ENCODE peak calls at places on chromosomes 6 and 20, in six cellular contexts. One of them, this sample, is unnamed. For H3K9me3, the result is how much of the 10 kb centered on the place peaks cover.

GRCh38 chr6:30981942-30982772 is 1.4 kb upstream of the MUC21 start:
- DNase-seq in heart right ventricle: no peak
- DNase-seq in Karpas-422: peak
- DNase-seq in PC-3: peak
- DNase-seq in GM12878: no peak
- DNase-seq in GM23248: peak
- DNase-seq in this sample: no peak

GRCh38 chr20:833121-833449 is 430 bp upstream of the FAM110A start:
- DNase-seq in GM23248: peak
- DNase-seq in Karpas-422: peak
- DNase-seq in GM12878: no peak
- DNase-seq in PC-3: peak
- DNase-seq in heart right ventricle: no peak
- DNase-seq in this sample: no peak

GRCh38 chr6:12401200-12401599 is 111.0 kb downstream of the EDN1 start:
- DNase-seq in PC-3: no peak
- DNase-seq in heart right ventricle: no peak
- DNase-seq in Karpas-422: no peak
- DNase-seq in GM12878: no peak
- DNase-seq in GM23248: no peak
- DNase-seq in this sample: no peak

GRCh38 chr6:71321344-71321743 is 32.7 kb downstream of the OGFRL1 start:
- DNase-seq in PC-3: peak
- DNase-seq in heart right ventricle: no peak
- DNase-seq in Karpas-422: no peak
- DNase-seq in GM12878: no peak
- DNase-seq in GM23248: no peak
- DNase-seq in this sample: no peak

GRCh38 chr6:124676033-124676432 is 286.2 kb upstream of the RNF217 start:
- DNase-seq in GM23248: peak
- DNase-seq in PC-3: no peak
- DNase-seq in GM12878: no peak
- DNase-seq in heart right ventricle: no peak
- DNase-seq in Karpas-422: no peak
- DNase-seq in this sample: no peak

GRCh38 chr6:158803733-158804143 is 15.4 kb downstream of the EZR start:
- DNase-seq in PC-3: peak
- DNase-seq in GM12878: no peak
- DNase-seq in Karpas-422: peak
- DNase-seq in heart right ventricle: no peak
- DNase-seq in GM23248: no peak
- DNase-seq in this sample: no peak

GRCh38 chr20:48282591-48283228 is 497.4 kb upstream of the SULF2 start:
- DNase-seq in PC-3: no peak
- DNase-seq in heart right ventricle: no peak
- DNase-seq in GM12878: no peak
- DNase-seq in Karpas-422: peak
- DNase-seq in GM23248: peak
- DNase-seq in this sample: no peak

GRCh38 chr6:169692516-169692915 is 9.3 kb downstream of the WDR27 start:
- DNase-seq in GM23248: no peak
- DNase-seq in heart right ventricle: no peak
- DNase-seq in GM12878: no peak
- DNase-seq in PC-3: no peak
- DNase-seq in Karpas-422: no peak
- DNase-seq in this sample: no peak

GRCh38 chr6:4910060-4910746 is 93.6 kb downstream of the RPP40 start:
- DNase-seq in GM12878: no peak
- DNase-seq in heart right ventricle: no peak
- DNase-seq in Karpas-422: no peak
- DNase-seq in GM23248: no peak
- DNase-seq in PC-3: peak
- DNase-seq in this sample: no peak

GRCh38 chr6:73653571-73654424 is at the start of gene SLC17A5:
- DNase-seq in heart right ventricle: peak
- DNase-seq in GM12878: peak
- DNase-seq in GM23248: peak
- DNase-seq in Karpas-422: peak
- DNase-seq in PC-3: peak
- DNase-seq in this sample: peak

GRCh38 chr20:51525241-51526104 is 17.0 kb downstream of the NFATC2 start:
- DNase-seq in heart right ventricle: no peak
- DNase-seq in GM23248: no peak
- DNase-seq in Karpas-422: no peak
- DNase-seq in PC-3: no peak
- DNase-seq in GM12878: no peak
- DNase-seq in this sample: peak

GRCh38 chr6:92110390-92110789 is 1309.0 kb downstream of the EPHA7 start:
- DNase-seq in GM23248: no peak
- DNase-seq in Karpas-422: no peak
- DNase-seq in PC-3: no peak
- DNase-seq in heart right ventricle: no peak
- DNase-seq in GM12878: no peak
- DNase-seq in this sample: no peak

GRCh38 chr6:159184559-159184958 is 15.4 kb downstream of the FNDC1 start:
- DNase-seq in heart right ventricle: no peak
- DNase-seq in GM23248: peak
- DNase-seq in Karpas-422: no peak
- DNase-seq in PC-3: no peak
- DNase-seq in GM12878: no peak
- DNase-seq in this sample: no peak

GRCh38 chr6:729646-730320 is 36.8 kb upstream of the EXOC2 start:
- DNase-seq in Karpas-422: no peak
- DNase-seq in PC-3: no peak
- DNase-seq in GM12878: no peak
- DNase-seq in heart right ventricle: no peak
- DNase-seq in GM23248: no peak
- DNase-seq in this sample: no peak

GRCh38 chr20:39042279-39043150 is 80.4 kb downstream of the DHX35 start:
- DNase-seq in heart right ventricle: no peak
- DNase-seq in PC-3: no peak
- DNase-seq in Karpas-422: no peak
- DNase-seq in GM23248: peak
- DNase-seq in GM12878: no peak
- DNase-seq in this sample: no peak

GRCh38 chr6:1406306-1407058 is 17.1 kb downstream of the FOXF2 start:
- DNase-seq in PC-3: no peak
- DNase-seq in heart right ventricle: no peak
- DNase-seq in GM12878: no peak
- DNase-seq in GM23248: peak
- DNase-seq in Karpas-422: no peak
- DNase-seq in this sample: no peak

GRCh38 chr6:133817460-133818047 is 71.4 kb upstream of the TCF21 start:
- DNase-seq in Karpas-422: peak
- DNase-seq in PC-3: peak
- DNase-seq in heart right ventricle: no peak
- DNase-seq in GM12878: no peak
- DNase-seq in GM23248: no peak
- DNase-seq in this sample: peak

GRCh38 chr20:18267815-18268214 is 20.5 kb upstream of the ZNF133 start:
- DNase-seq in heart right ventricle: no peak
- DNase-seq in GM12878: no peak
- DNase-seq in PC-3: no peak
- DNase-seq in GM23248: no peak
- DNase-seq in Karpas-422: no peak
- DNase-seq in this sample: no peak

GRCh38 chr6:170227521-170227983 is 63.3 kb downstream of the DLL1 start:
- DNase-seq in heart right ventricle: no peak
- DNase-seq in GM23248: no peak
- DNase-seq in PC-3: peak
- DNase-seq in GM12878: no peak
- DNase-seq in Karpas-422: no peak
- DNase-seq in this sample: no peak

GRCh38 chr6:139423970-139424667 is 49.7 kb upstream of the CITED2 start:
- DNase-seq in Karpas-422: no peak
- DNase-seq in PC-3: no peak
- DNase-seq in heart right ventricle: no peak
- DNase-seq in GM23248: no peak
- DNase-seq in GM12878: no peak
- DNase-seq in this sample: no peak

GRCh38 chr20:44720617-44720993 is 5.4 kb downstream of the CCN5 start:
- DNase-seq in GM12878: no peak
- DNase-seq in Karpas-422: no peak
- DNase-seq in PC-3: peak
- DNase-seq in GM23248: peak
- DNase-seq in heart right ventricle: no peak
- DNase-seq in this sample: no peak

GRCh38 chr6:80209434-80209833 is 103.0 kb downstream of the BCKDHB start:
- DNase-seq in heart right ventricle: no peak
- DNase-seq in PC-3: no peak
- DNase-seq in GM12878: no peak
- DNase-seq in GM23248: no peak
- DNase-seq in Karpas-422: peak
- DNase-seq in this sample: no peak

GRCh38 chr6:32522302-32523047 is 7.6 kb downstream of the HLA-DRB5 start:
- DNase-seq in heart right ventricle: no peak
- DNase-seq in GM12878: no peak
- DNase-seq in Karpas-422: no peak
- DNase-seq in PC-3: no peak
- DNase-seq in GM23248: no peak
- DNase-seq in this sample: no peak

GRCh38 chr20:36878913-36879312 is 3.0 kb downstream of the TLDC2 start:
- DNase-seq in heart right ventricle: no peak
- DNase-seq in GM12878: no peak
- DNase-seq in GM23248: no peak
- DNase-seq in Karpas-422: no peak
- DNase-seq in PC-3: no peak
- DNase-seq in this sample: no peak
- H3K9me3 ChIP-seq in heart right ventricle: under half
- H3K9me3 ChIP-seq in GM12878: under half
- H3K9me3 ChIP-seq in GM23248: under half
- H3K9me3 ChIP-seq in Karpas-422: under half
- H3K9me3 ChIP-seq in PC-3: under half
- H3K9me3 ChIP-seq in this sample: under half

GRCh38 chr6:168274046-168274952 is 45.3 kb downstream of the DACT2 start:
- DNase-seq in PC-3: no peak
- DNase-seq in Karpas-422: no peak
- DNase-seq in heart right ventricle: no peak
- DNase-seq in GM23248: no peak
- DNase-seq in GM12878: no peak
- DNase-seq in this sample: no peak
- H3K9me3 ChIP-seq in PC-3: under half
- H3K9me3 ChIP-seq in Karpas-422: under half
- H3K9me3 ChIP-seq in heart right ventricle: under half
- H3K9me3 ChIP-seq in GM23248: under half
- H3K9me3 ChIP-seq in GM12878: under half
- H3K9me3 ChIP-seq in this sample: under half

DNA sequence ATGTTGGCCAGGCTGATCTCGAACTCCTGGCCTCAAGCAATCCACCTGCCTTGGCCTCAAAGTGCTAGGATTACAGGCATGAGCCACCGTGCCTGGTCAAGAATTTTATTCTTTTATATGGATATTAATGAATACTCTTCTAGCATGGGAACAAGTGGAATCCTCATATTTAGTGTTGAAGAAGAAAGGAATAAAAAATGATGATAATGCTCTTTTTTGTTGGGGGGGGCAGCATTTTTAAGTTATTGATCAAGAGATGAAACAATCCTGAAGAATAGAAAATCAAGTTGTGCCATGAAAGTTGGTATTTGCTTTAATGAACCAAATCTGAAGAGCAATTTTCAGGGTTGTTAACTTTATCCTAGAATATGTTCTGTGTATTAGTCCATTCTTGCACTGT is 6.7 kb upstream of the DNAAF9 start:
- DNase-seq in Karpas-422: no peak
- DNase-seq in GM23248: no peak
- DNase-seq in PC-3: no peak
- DNase-seq in GM12878: no peak
- DNase-seq in heart right ventricle: no peak
- DNase-seq in this sample: no peak
- H3K9me3 ChIP-seq in Karpas-422: under half
- H3K9me3 ChIP-seq in GM23248: under half
- H3K9me3 ChIP-seq in PC-3: under half
- H3K9me3 ChIP-seq in GM12878: under half
- H3K9me3 ChIP-seq in heart right ventricle: under half
- H3K9me3 ChIP-seq in this sample: under half

DNA sequence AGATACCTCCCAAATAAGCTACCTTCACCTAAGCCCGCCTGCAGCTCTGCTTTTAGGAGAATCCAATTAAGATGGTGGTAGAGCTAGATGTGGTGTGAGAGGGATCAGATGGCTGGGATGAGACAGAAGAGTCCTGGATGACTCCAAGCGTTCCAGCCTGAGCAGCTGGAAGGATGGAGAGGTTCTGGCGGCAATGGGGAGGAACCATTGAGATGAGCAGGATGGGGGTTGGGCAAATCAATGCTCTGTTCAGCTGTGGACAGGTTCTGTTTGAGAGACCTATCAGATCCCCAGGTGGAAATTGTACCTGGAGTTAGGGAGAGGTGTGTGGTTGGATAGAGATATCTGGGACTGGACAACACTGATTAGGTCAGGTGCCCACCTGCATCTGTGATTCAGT is 23.0 kb downstream of the PHACTR3 start:
- DNase-seq in PC-3: no peak
- DNase-seq in heart right ventricle: no peak
- DNase-seq in GM12878: no peak
- DNase-seq in Karpas-422: no peak
- DNase-seq in GM23248: no peak
- DNase-seq in this sample: no peak
- H3K9me3 ChIP-seq in PC-3: under half
- H3K9me3 ChIP-seq in heart right ventricle: under half
- H3K9me3 ChIP-seq in GM12878: under half
- H3K9me3 ChIP-seq in Karpas-422: under half
- H3K9me3 ChIP-seq in GM23248: under half
- H3K9me3 ChIP-seq in this sample: under half

DNA sequence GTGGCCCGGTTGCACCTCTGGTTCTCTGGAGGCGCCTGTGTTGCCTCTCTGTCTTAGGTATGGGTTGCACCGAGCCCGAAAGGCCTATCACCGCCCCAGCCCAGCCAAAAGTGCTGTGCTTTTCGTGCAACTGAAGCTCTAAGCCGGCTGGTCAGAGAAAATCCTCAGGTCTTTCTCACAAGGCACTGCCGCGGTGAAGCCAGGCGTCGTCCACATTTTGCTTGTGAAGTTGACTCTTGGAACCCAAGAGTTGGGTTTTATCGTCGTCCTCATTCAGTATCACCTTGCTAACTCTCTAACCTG is 726 bp upstream of the EMILIN3 start:
- DNase-seq in Karpas-422: no peak
- DNase-seq in GM23248: no peak
- DNase-seq in PC-3: no peak
- DNase-seq in GM12878: no peak
- DNase-seq in heart right ventricle: no peak
- DNase-seq in this sample: no peak
- H3K9me3 ChIP-seq in Karpas-422: under half
- H3K9me3 ChIP-seq in GM23248: under half
- H3K9me3 ChIP-seq in PC-3: under half
- H3K9me3 ChIP-seq in GM12878: under half
- H3K9me3 ChIP-seq in heart right ventricle: under half
- H3K9me3 ChIP-seq in this sample: under half